ENCODE peak calls at places on chromosomes 2 and 18, in nine cellular contexts. F, I, S, B, W, G, L, X and R are unnamed samples.

GRCh38 chr2:20588918-20589871 is 61.7 kb downstream of the HS1BP3 start:
- DNase-seq in G (no peak), S (peak; percentile 16), L (peak; percentile 10), W (no peak), B (no peak), I (no peak), F (no peak), X (no peak), R (no peak)

GRCh38 chr2:10504994-10505820 is 57.1 kb upstream of the ODC1 start:
- DNase-seq in L (no peak), S (no peak), F (no peak), W (no peak), G (no peak), X (no peak), I (no peak), B (no peak), R (no peak)

GRCh38 chr18:3540805-3541548 is 91.0 kb downstream of the TGIF1 start:
- DNase-seq in I (no peak), L (no peak), F (no peak), S (no peak), G (no peak), B (no peak), X (no peak), W (no peak), R (no peak)

GRCh38 chr2:226475650-226476049 is 324.0 kb downstream of the IRS1 start:
- DNase-seq in B (peak; percentile 86), F (peak; percentile 29), X (peak; percentile 65), S (no peak), L (no peak), G (peak; percentile 69), I (no peak), W (no peak), R (peak; percentile 70)

GRCh38 chr18:55272510-55273243 is 313.4 kb upstream of the CCDC68 start:
- DNase-seq in G (peak; percentile 41), S (peak; percentile 41), F (peak; percentile 72), X (no peak), B (peak; percentile 88), L (no peak), I (no peak), W (no peak), R (peak; percentile 84)

GRCh38 chr2:222976521-222977076 is 75.4 kb upstream of the KCNE4 start:
- DNase-seq in L (no peak), B (no peak), X (peak; percentile 89), S (no peak), I (no peak), W (no peak), G (no peak), F (no peak), R (no peak)

GRCh38 chr2:175030380-175031271 is 25.4 kb upstream of the CHN1 start:
- DNase-seq in I (no peak), G (peak; percentile 49), S (peak; percentile 23), L (no peak), X (no peak), W (no peak), B (peak; percentile 10), F (peak; percentile 16), R (peak; percentile 50)

GRCh38 chr2:150090031-150090430 is 397.4 kb downstream of the RND3 start:
- DNase-seq in W (no peak), S (no peak), B (no peak), I (no peak), X (no peak), G (no peak), L (no peak), F (no peak), R (no peak)

GRCh38 chr2:201191132-201191875 is 8.4 kb downstream of the CASP10 start:
- DNase-seq in B (peak; percentile 15), I (no peak), W (no peak), G (peak; percentile 88), L (no peak), F (no peak), X (no peak), S (peak; percentile 43), R (peak; percentile 7)

GRCh38 chr18:715626-716025 is 3.2 kb upstream of the ENOSF1 start:
- DNase-seq in X (no peak), W (no peak), L (no peak), S (no peak), B (peak; percentile 77), G (peak; percentile 34), I (no peak), F (peak; percentile 80), R (peak; percentile 89)

GRCh38 chr2:71001592-71002570 is 7.2 kb upstream of the TEX261 start:
- DNase-seq in F (no peak), X (no peak), S (no peak), L (no peak), G (no peak), W (no peak), I (no peak), B (no peak), R (no peak)

GRCh38 chr2:162344617-162344950 is 652 bp downstream of the GCA start:
- DNase-seq in L (no peak), I (no peak), F (no peak), X (no peak), W (no peak), B (no peak), G (peak; percentile 2), S (no peak), R (no peak)

GRCh38 chr18:8257851-8258434 is 351.3 kb upstream of the RAB12 start:
- DNase-seq in X (no peak), G (no peak), I (no peak), S (no peak), L (no peak), W (no peak), F (no peak), B (no peak), R (no peak)
- TF ChIP-seq CTCF in X (no peak), G (no peak), I (no peak), S (no peak), L (no peak), W (no peak), F (no peak), B (no peak), R (no peak)

GRCh38 chr18:63979409-63979908 is 9.6 kb downstream of the SERPINB8 start:
- DNase-seq in S (peak; percentile 50), G (peak; percentile 71), I (peak; percentile 67), L (no peak), X (no peak), B (peak; percentile 53), F (no peak), W (peak; percentile 65), R (peak; percentile 69)
- H3K4me3 ChIP-seq in S (no peak overlapping the region), G (peak overlapping the region; percentile 44), I (no peak overlapping the region), L (peak overlapping the region; percentile 18), X (peak overlapping the region; percentile 12), B (peak overlapping the region; percentile 12), F (peak overlapping the region; percentile 26), W (no peak overlapping the region), R (peak overlapping the region; percentile 16)

DNA sequence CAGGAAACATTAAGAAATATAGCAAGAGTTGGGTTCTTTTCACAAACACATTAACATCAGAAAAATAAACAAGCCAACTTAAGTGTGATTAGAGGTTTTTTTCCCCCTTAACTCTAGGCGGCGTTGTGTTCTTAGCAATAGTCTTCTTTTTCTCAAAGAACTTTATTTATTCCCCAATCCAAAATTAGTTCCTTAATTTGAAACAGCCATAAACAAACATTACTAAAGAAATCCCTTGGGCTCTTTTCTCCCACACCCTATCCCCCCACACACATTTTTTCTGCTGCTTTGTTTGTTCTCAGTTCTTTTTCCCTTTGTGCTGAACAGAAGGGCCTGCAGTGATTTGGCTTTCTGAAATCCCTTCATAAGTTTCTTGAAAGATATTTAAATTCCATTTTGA is 13.2 kb upstream of the MYO1B start:
- DNase-seq in X (no peak), G (peak; percentile 74), S (no peak), F (no peak), L (no peak), W (no peak), I (no peak), B (no peak), R (peak; percentile 84)
- TF ChIP-seq CTCF in X (peak; percentile 59), G (peak; percentile 59), S (peak; percentile 65), F (peak; percentile 60), L (peak; percentile 52), W (peak; percentile 24), I (no peak), B (peak; percentile 45), R (peak; percentile 74)

GRCh38 chr2:239662413-239663120 is 261.7 kb upstream of the HDAC4 start:
- DNase-seq in W (no peak), B (no peak), I (no peak), L (no peak), S (no peak), F (no peak), G (no peak), X (no peak), R (no peak)

GRCh38 chr2:239660390-239661228 is 259.8 kb upstream of the HDAC4 start:
- DNase-seq in X (no peak), S (no peak), B (no peak), W (no peak), F (no peak), I (no peak), L (no peak), G (no peak), R (no peak)

GRCh38 chr2:239663364-239663924 is 262.6 kb upstream of the HDAC4 start:
- DNase-seq in L (no peak), G (no peak), F (no peak), B (no peak), I (no peak), S (no peak), X (no peak), W (no peak), R (no peak)

GRCh38 chr2:239664216-239664785 is 263.5 kb upstream of the HDAC4 start:
- DNase-seq in I (no peak), X (no peak), B (no peak), W (no peak), L (no peak), F (no peak), G (no peak), S (no peak), R (no peak)

GRCh38 chr2:239661334-239662312 is 260.8 kb upstream of the HDAC4 start:
- DNase-seq in I (no peak), B (no peak), F (no peak), W (no peak), X (no peak), S (no peak), G (no peak), L (no peak), R (no peak)
- H3K4me3 ChIP-seq in I (no peak overlapping the region), B (no peak overlapping the region), F (no peak overlapping the region), W (no peak overlapping the region), X (no peak overlapping the region), S (no peak overlapping the region), G (no peak overlapping the region), L (no peak overlapping the region), R (no peak overlapping the region)

DNA sequence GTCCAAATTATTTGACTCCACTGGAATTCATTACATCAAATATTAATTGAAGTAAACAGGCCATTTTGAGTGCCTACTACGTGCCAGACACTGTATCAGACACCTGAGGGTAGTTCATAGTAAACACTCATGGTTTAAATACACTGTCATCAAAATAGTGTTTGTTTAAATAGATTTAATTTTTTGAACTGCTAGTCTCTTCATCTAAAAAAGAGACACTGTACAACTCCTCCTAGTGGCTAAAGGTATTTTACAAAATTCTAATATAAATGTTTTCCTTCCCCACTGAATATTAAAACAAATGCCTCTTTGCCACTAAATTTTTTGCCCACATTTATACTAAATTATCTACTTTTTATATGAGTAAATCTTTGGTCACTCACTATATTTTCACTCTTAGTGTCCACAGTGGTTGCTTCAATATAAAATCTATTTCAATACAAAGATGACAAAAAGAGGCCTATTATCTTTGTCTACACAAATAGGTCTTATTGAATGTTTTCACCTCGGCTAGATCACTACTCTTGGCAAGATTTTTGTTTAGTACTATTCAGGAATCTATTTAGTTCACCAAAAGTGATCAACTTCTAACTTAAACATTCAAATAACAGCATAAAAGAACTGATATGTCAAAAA is 122.1 kb downstream of the TMEM247 start:
- DNase-seq in F (no peak), L (no peak), X (no peak), B (no peak), G (peak; percentile 19), I (no peak), S (no peak), W (no peak), R (peak; percentile 17)
- TF ChIP-seq CTCF in F (peak; percentile 27), L (peak; percentile 61), X (peak; percentile 51), B (peak; percentile 41), G (peak; percentile 43), I (peak; percentile 6), S (peak; percentile 40), W (peak; percentile 52), R (peak; percentile 38)